ENCODE peak calls at places on chromosomes 5 and 9, in eight cellular contexts. L is tibial artery, R is heart left ventricle, T is right atrium auricular region, W is neural progenitor cell, N is SK-N-SH, K is left ventricle myocardium inferior, F is OCI-LY7. H is an unnamed sample.
A peak's percentile ranks its signal among the peaks of the same experiment; 100 is the strongest.

GRCh38 chr5:121029536-121030245 is 565.6 kb downstream of the PRR16 start:
- DNase-seq in N (no peak), W (no peak), R (no peak), F (no peak), L (no peak), K (no peak), T (no peak), H (no peak)

GRCh38 chr9:101508203-101508602 is 25.4 kb upstream of the RNF20 start:
- DNase-seq in N (no peak), K (no peak), F (no peak), T (no peak), W (no peak), R (no peak), L (no peak), H (no peak)

GRCh38 chr9:69132391-69132790 is 41.7 kb upstream of the TJP2 start:
- DNase-seq in T (no peak), L (no peak), N (no peak), F (no peak), R (no peak), W (no peak), K (no peak), H (no peak)

GRCh38 chr5:28415791-28416443 is 1377.5 kb upstream of the CDH9 start:
- DNase-seq in K (no peak), F (no peak), N (no peak), W (no peak), R (no peak), T (no peak), L (no peak), H (no peak)

GRCh38 chr5:154316223-154316967 is 125.9 kb downstream of the GALNT10 start:
- DNase-seq in K (no peak), N (no peak), R (no peak), W (no peak), L (no peak), T (no peak), F (no peak), H (no peak)

GRCh38 chr5:141940695-141941271 is 17.1 kb downstream of the DELE1 start:
- DNase-seq in K (no peak), R (no peak), N (no peak), L (peak; percentile 70), W (no peak), F (no peak), T (no peak), H (peak; percentile 76)

GRCh38 chr5:174327317-174327864 is 281.9 kb downstream of the NSG2 start:
- DNase-seq in W (peak; percentile 94), L (no peak), R (peak; percentile 78), F (peak; percentile 74), N (peak; percentile 77), T (no peak), K (peak; percentile 56), H (no peak)

GRCh38 chr9:38670542-38671371 is 49.2 kb downstream of the FAM240B start:
- DNase-seq in T (no peak), N (no peak), K (no peak), W (no peak), R (no peak), L (no peak), F (no peak), H (no peak)

GRCh38 chr9:129027685-129028191 is 393 bp downstream of the SH3GLB2 start:
- DNase-seq in K (peak; percentile 31), W (no peak), F (peak; percentile 74), T (peak; percentile 59), L (peak; percentile 80), R (no peak), N (no peak), H (peak; percentile 74)

GRCh38 chr9:86202338-86202882 is 57.0 kb downstream of the C9orf153 start:
- DNase-seq in T (no peak), N (peak; percentile 56), F (peak; percentile 60), W (peak; percentile 63), L (no peak), K (no peak), R (no peak), H (no peak)

DNA sequence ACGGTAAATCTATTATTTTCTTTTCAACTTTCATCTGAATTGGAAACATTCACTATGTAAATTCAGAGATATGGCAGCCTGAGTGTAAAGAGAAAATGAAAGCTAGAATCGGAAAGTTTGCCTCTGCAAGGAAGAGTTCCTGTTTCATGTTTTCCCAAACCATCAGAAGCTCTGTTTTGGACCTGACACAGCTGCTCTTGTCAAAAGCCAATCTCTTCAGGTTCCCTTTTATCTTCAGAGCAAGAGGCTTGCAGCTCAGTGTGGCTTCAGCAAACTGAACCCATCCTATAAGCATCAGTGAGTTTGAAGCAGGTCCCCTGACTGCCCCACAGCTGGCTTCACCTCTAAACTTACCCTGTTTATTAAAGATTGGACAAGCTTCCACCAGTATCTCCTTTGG is 1099.7 kb downstream of the DTWD2 start:
- DNase-seq in K (no peak), R (no peak), F (peak; percentile 31), N (no peak), L (no peak), W (no peak), T (no peak), H (no peak)
- H3K4me3 ChIP-seq in K (peak overlapping the region; percentile 42), R (peak overlapping the region; percentile 11), F (no peak overlapping the region), N (no peak overlapping the region), L (no peak overlapping the region), W (no peak overlapping the region), T (no peak overlapping the region), H (peak overlapping the region; percentile 23)

DNA sequence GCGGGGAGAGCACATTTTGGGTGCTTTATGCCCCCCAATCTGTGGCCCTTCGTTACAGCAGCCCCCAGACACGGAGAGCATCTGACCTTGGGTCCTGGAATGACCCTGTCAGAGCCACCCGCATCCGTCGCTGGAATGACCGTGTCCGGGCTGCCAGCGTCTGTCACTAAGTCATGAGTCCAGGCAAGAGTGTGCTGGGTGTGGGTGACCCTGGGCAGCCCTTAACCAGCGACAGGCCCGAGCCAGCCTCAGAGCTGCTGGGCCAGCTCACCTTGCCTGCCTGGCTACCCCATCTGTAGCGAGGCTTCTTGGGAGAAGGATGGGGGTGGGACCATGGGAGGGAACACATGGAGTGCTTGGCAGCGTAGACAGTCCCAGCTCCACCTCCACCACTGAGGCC is 46.8 kb upstream of the NOTCH1 start:
- DNase-seq in R (peak; percentile 46), W (no peak), F (no peak), K (no peak), L (no peak), T (no peak), N (no peak), H (no peak)
- H3K27ac ChIP-seq in R (no peak overlapping the region), W (no peak overlapping the region), F (no peak overlapping the region), K (no peak overlapping the region), L (no peak overlapping the region), T (no peak overlapping the region), N (no peak overlapping the region), H (no peak overlapping the region)

GRCh38 chr9:124410321-124410913 is 4.8 kb downstream of the PSMB7 start:
- DNase-seq in F (no peak), K (no peak), L (no peak), N (no peak), T (no peak), R (no peak), W (no peak), H (no peak)
- TF ChIP-seq CTCF in F (peak; percentile 78), K (peak; percentile 35), L (no peak), N (peak; percentile 73), T (no peak), R (no peak), W (peak; percentile 57), H (no peak)

GRCh38 chr9:33080534-33080933 is 4.1 kb upstream of the SMU1 start:
- DNase-seq in W (no peak), T (no peak), R (no peak), F (no peak), N (no peak), L (no peak), K (no peak), H (no peak)
- H3K4me3 ChIP-seq in W (peak overlapping the region; percentile 42), T (no peak overlapping the region), R (no peak overlapping the region), F (peak overlapping the region; percentile 41), N (peak overlapping the region; percentile 25), L (no peak overlapping the region), K (no peak overlapping the region), H (no peak overlapping the region)

GRCh38 chr5:59257488-59258400 is 635.8 kb downstream of the PDE4D start:
- DNase-seq in R (no peak), K (no peak), L (no peak), F (no peak), T (no peak), N (no peak), W (no peak), H (no peak)
- H3K27ac ChIP-seq in R (no peak overlapping the region), K (no peak overlapping the region), L (peak overlapping the region; percentile 70), F (no peak overlapping the region), T (no peak overlapping the region), N (no peak overlapping the region), W (no peak overlapping the region), H (no peak overlapping the region)

GRCh38 chr5:85484982-85485574 is 1100.4 kb upstream of the EDIL3 start:
- DNase-seq in N (no peak), L (no peak), T (no peak), R (no peak), K (no peak), F (peak; percentile 23), W (peak; percentile 39), H (no peak)

DNA sequence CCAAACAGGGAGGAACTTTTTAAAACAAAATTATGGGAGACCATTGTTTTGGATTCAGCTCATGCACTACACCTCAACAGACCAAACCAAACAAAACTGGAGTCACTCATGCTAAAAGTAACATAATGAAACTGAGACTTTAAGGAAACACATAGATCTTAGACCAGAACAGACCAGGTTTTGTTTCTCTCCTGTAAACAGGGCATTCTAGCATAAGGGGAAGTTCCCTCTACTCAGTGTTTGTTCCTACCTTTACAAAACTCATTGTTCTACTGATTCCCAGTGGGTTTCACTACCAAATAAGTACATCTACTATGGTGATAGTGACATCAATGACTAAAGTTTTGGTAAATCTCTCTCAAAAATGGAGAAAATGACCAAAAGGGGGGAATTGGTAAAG is 1103.6 kb upstream of the EDIL3 start:
- DNase-seq in T (no peak), F (no peak), L (no peak), R (no peak), W (no peak), N (no peak), K (no peak), H (no peak)
- TF ChIP-seq CTCF in T (no peak), F (no peak), L (no peak), R (no peak), W (no peak), N (no peak), K (no peak), H (no peak)

H was measured in ascending aorta.